ENCODE peak calls at places on chromosomes 12 and 14, in four cellular contexts. T is HepG2, R is WTC11, V is K562. B is an unnamed sample.

GRCh38 chr14:33555710-33556350 is 395.0 kb downstream of the EGLN3 start:
- DNase-seq in R (no peak), V (no peak), T (no peak), B (no peak)

GRCh38 chr12:124422142-124422569 is 127.3 kb downstream of the RFLNA start:
- DNase-seq in R (no peak), V (peak), T (no peak), B (no peak)

GRCh38 chr14:23727566-23728335 is 91.6 kb downstream of the DHRS2 start:
- DNase-seq in R (no peak), T (peak), V (peak), B (peak)

GRCh38 chr12:39417916-39418315 is 25.0 kb downstream of the KIF21A start:
- DNase-seq in R (no peak), V (no peak), T (peak), B (no peak)

GRCh38 chr12:2733493-2734252 is 61.1 kb upstream of the FKBP4 start:
- DNase-seq in T (no peak), V (no peak), R (no peak), B (no peak)

GRCh38 chr14:69501362-69501964 is 16.9 kb downstream of the PLEKHD1 start:
- DNase-seq in V (no peak), T (no peak), R (no peak), B (no peak)

GRCh38 chr12:79119796-79120195 is 255.2 kb downstream of the SYT1 start:
- DNase-seq in V (no peak), T (no peak), R (peak), B (peak)

GRCh38 chr12:80551897-80552296 is 107.9 kb downstream of the PTPRQ start:
- DNase-seq in R (no peak), T (no peak), V (no peak), B (no peak)

GRCh38 chr12:47305464-47305863 is 225.7 kb upstream of the AMIGO2 start:
- DNase-seq in T (no peak), V (no peak), R (no peak), B (no peak)

GRCh38 chr12:104219908-104220404 is 4.4 kb downstream of the TXNRD1 start:
- DNase-seq in T (peak), R (no peak), V (peak), B (peak)

GRCh38 chr14:104195854-104196253 is 57.5 kb downstream of the KIF26A start:
- DNase-seq in R (no peak), T (no peak), V (no peak), B (no peak)

GRCh38 chr14:100056964-100057817 is 8.0 kb upstream of the EVL start:
- DNase-seq in V (peak), T (no peak), R (no peak), B (peak)

GRCh38 chr12:47889040-47889439 is 15.8 kb downstream of the VDR start:
- DNase-seq in T (no peak), R (no peak), V (no peak), B (no peak)

GRCh38 chr14:88840926-88841325 is 16.5 kb downstream of the TTC8 start:
- DNase-seq in V (no peak), T (no peak), R (no peak), B (no peak)

GRCh38 chr12:118304093-118304492 is 68.6 kb downstream of the TAOK3 start:
- DNase-seq in V (no peak), R (no peak), T (no peak), B (no peak)

GRCh38 chr14:89276424-89276975 is 140.5 kb downstream of the FOXN3 start:
- DNase-seq in V (no peak), R (no peak), T (no peak), B (no peak)

GRCh38 chr12:101351682-101352081 is 55.9 kb downstream of the ARL1 start:
- DNase-seq in R (no peak), V (no peak), T (no peak), B (no peak)

GRCh38 chr14:102778616-102779351 is 1.5 kb downstream of the TRAF3 start:
- DNase-seq in T (no peak), V (peak), R (no peak), B (no peak)

GRCh38 chr12:32025906-32026305 is 66.7 kb downstream of the RESF1 start:
- DNase-seq in T (no peak), V (no peak), R (no peak), B (no peak)

GRCh38 chr14:59020382-59020781 is 168.1 kb upstream of the DAAM1 start:
- DNase-seq in V (peak), R (no peak), T (no peak), B (peak)

GRCh38 chr14:103504991-103505565 is 17.6 kb downstream of the CKB start:
- DNase-seq in V (no peak), T (no peak), R (no peak), B (no peak)

GRCh38 chr14:54117924-54118323 is 161.3 kb upstream of the BMP4 start:
- DNase-seq in V (no peak), R (no peak), T (peak), B (no peak)

GRCh38 chr12:20260864-20261263 is 107.5 kb upstream of the PDE3A start:
- DNase-seq in T (no peak), R (no peak), V (no peak), B (no peak)

GRCh38 chr14:34498684-34499412 is 36.8 kb upstream of the SPTSSA start:
- DNase-seq in V (no peak), T (peak), R (no peak), B (no peak)

GRCh38 chr14:79514700-79515099 is 696.6 kb downstream of the DIO2 start:
- DNase-seq in T (no peak), V (no peak), R (no peak), B (no peak)

GRCh38 chr12:132393991-132394949 is 64.9 kb upstream of the GALNT9 start:
- DNase-seq in T (no peak), V (peak), R (no peak), B (no peak)

GRCh38 chr14:37078131-37078530 is 94.3 kb downstream of the SLC25A21 start:
- DNase-seq in R (no peak), T (no peak), V (no peak), B (no peak)

GRCh38 chr14:22296722-22297121 is 292.3 kb downstream of the DAD1 start:
- DNase-seq in T (peak), V (no peak), R (no peak), B (no peak)

GRCh38 chr14:58639842-58640484 is 2.2 kb downstream of the DACT1 start:
- DNase-seq in V (peak), T (peak), R (peak), B (peak)

GRCh38 chr12:128298091-128298490 is 31.1 kb downstream of the TMEM132C start:
- DNase-seq in T (no peak), V (no peak), R (no peak), B (no peak)

GRCh38 chr14:56715938-56716337 is 94.3 kb downstream of the OTX2 start:
- DNase-seq in V (no peak), R (no peak), T (no peak), B (peak)

DNA sequence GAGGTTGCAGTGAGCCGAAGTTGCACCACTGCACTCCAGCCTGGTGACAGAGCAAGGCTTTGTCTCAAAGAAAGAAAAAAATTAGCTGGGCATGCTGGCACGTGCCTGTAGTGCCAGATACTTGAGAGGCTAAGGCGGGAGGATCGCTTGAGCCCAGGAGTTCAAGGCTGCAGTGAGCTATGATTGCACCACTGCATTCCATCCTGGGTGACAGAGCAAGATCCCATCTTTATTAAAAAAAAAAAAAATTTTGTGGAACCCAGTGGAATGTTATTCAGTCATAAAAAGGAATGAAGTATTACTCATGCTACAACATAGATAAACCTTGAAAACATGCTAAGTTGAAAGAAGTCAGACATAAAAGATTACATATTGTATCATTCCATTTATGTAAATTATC is 8.3 kb upstream of the ERBB3 start:
- DNase-seq in T (peak), V (no peak), R (no peak), B (no peak)
- TF ChIP-seq ELF4 in T (no peak), V (no peak), R (no peak), B (no peak)

DNA sequence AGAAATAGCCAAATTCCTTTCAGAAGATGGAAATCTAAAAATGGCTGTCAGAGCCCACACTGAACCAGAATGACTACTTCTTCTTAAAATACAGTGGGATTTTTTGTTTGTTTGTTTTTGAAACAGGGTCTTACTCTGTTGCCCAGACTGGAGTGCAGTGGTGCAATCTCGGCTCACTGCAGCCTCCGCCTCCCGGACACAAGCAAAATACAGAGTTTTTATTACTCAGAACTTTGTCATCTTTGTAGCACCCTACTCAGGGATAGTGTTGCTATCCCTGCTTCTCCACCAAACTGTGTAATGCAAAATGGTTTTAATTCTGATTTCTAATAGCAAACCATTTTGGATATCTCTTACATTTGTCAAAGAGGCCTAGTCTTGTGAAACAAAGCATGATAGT is 16.4 kb downstream of the ZNF410 start:
- DNase-seq in T (no peak), R (no peak), V (no peak), B (no peak)
- TF ChIP-seq ELF4 in T (no peak), R (no peak), V (no peak), B (no peak)

GRCh38 chr12:111715242-111715641 is 29.4 kb downstream of the ACAD10 start:
- DNase-seq in R (no peak), V (no peak), T (peak), B (no peak)
- TF ChIP-seq ELF4 in R (no peak), V (no peak), T (no peak), B (no peak)

GRCh38 chr12:91185437-91185836 is 2.8 kb upstream of the DCN start:
- DNase-seq in R (no peak), T (no peak), V (no peak), B (no peak)

GRCh38 chr12:91182664-91183455 is at the start of gene DCN:
- DNase-seq in T (no peak), R (no peak), V (no peak), B (no peak)

GRCh38 chr12:91181053-91181452 is 1.6 kb downstream of the DCN start:
- DNase-seq in R (no peak), T (no peak), V (no peak), B (no peak)

GRCh38 chr12:91186189-91186588 is 3.6 kb upstream of the DCN start:
- DNase-seq in R (no peak), V (no peak), T (no peak), B (no peak)

GRCh38 chr12:91183565-91183964 is 948 bp upstream of the DCN start:
- DNase-seq in V (no peak), T (no peak), R (no peak), B (no peak)
- TF ChIP-seq ELF4 in V (no peak), T (no peak), R (no peak), B (no peak)

B was measured in HEK293T.